ENCODE peak calls at places on chromosome 1, in six cellular contexts. L is HT1080; W is HFF-Myc; V is stimulated activated effector memory CD8-positive, alpha-beta T cell treated with anti-CD3 and anti-CD28 coated beads, Interleukin-12 subunit alpha, Interleukin-12 subunit beta, amount 100 ng/mL, for 72 hours; G is mammary epithelial cell; M is GF-D8. O is an unnamed sample.
A peak's percentile ranks its signal among the peaks of the same experiment; 100 is the strongest.

GRCh38 chr1:6101826-6102225 is 56.1 kb downstream of the KCNAB2 start:
- DNase-seq in L (no peak), W (no peak), V (no peak), G (no peak), M (no peak), O (no peak)

GRCh38 chr1:9767964-9768668 is 55.6 kb downstream of the CLSTN1 start:
- DNase-seq in L (no peak), W (no peak), V (no peak), G (no peak), M (no peak), O (peak; percentile 36)

GRCh38 chr1:192702212-192702993 is 66.5 kb downstream of the RGS13 start:
- DNase-seq in L (peak; percentile 41), W (peak; percentile 16), V (no peak), G (peak; percentile 76), M (peak; percentile 80), O (no peak)

GRCh38 chr1:21670059-21670881 is 1.1 kb upstream of the RAP1GAP start:
- DNase-seq in L (no peak), W (no peak), V (no peak), G (no peak), M (no peak), O (no peak)

GRCh38 chr1:113283914-113284313 is 106.4 kb upstream of the MAGI3 start:
- DNase-seq in L (no peak), W (no peak), V (no peak), G (no peak), M (no peak), O (no peak)

GRCh38 chr1:22315315-22316078 is 136.2 kb upstream of the ZBTB40 start:
- DNase-seq in L (no peak), W (no peak), V (no peak), G (no peak), M (no peak), O (no peak)

GRCh38 chr1:40003156-40004093 is 37.1 kb upstream of the CAP1 start:
- DNase-seq in L (no peak), W (no peak), V (no peak), G (no peak), M (no peak), O (no peak)

GRCh38 chr1:213820362-213821149 is 167.2 kb upstream of the PROX1 start:
- DNase-seq in L (no peak), W (no peak), V (no peak), G (no peak), M (no peak), O (no peak)

GRCh38 chr1:109931189-109931672 is 20.6 kb downstream of the CSF1 start:
- DNase-seq in L (peak; percentile 33), W (no peak), V (no peak), G (no peak), M (no peak), O (no peak)

GRCh38 chr1:67572594-67573221 is 112.3 kb upstream of the GADD45A start:
- DNase-seq in L (no peak), W (no peak), V (no peak), G (peak; percentile 88), M (no peak), O (no peak)

GRCh38 chr1:210400043-210400840 is 71.5 kb downstream of the HHAT start:
- DNase-seq in L (peak; percentile 74), W (peak; percentile 52), V (peak; percentile 60), G (peak; percentile 74), M (no peak), O (peak; percentile 71)

GRCh38 chr1:170049191-170049800 is 25.2 kb downstream of the KIFAP3 start:
- DNase-seq in L (no peak), W (no peak), V (no peak), G (no peak), M (no peak), O (no peak)

GRCh38 chr1:81899214-81899613 is 98.5 kb downstream of the ADGRL2 start:
- DNase-seq in L (no peak), W (no peak), V (no peak), G (no peak), M (no peak), O (no peak)

GRCh38 chr1:199265319-199265718 is 626.5 kb downstream of the PTPRC start:
- DNase-seq in L (no peak), W (no peak), V (no peak), G (no peak), M (no peak), O (no peak)

GRCh38 chr1:233233508-233234040 is 62.0 kb downstream of the PCNX2 start:
- DNase-seq in L (no peak), W (no peak), V (no peak), G (no peak), M (no peak), O (no peak)

GRCh38 chr1:193285626-193286025 is 99.2 kb upstream of the B3GALT2 start:
- DNase-seq in L (no peak), W (peak; percentile 16), V (no peak), G (no peak), M (no peak), O (no peak)

GRCh38 chr1:199918196-199918789 is 109.2 kb upstream of the NR5A2 start:
- DNase-seq in L (no peak), W (no peak), V (no peak), G (no peak), M (no peak), O (no peak)

GRCh38 chr1:109294481-109294880 is 11.5 kb upstream of the PSRC1 start:
- DNase-seq in L (no peak), W (no peak), V (no peak), G (no peak), M (no peak), O (no peak)

GRCh38 chr1:230086152-230086551 is 19.1 kb downstream of the GALNT2 start:
- DNase-seq in L (no peak), W (no peak), V (no peak), G (no peak), M (no peak), O (no peak)

GRCh38 chr1:7847599-7847998 is 5.3 kb downstream of the UTS2 start:
- DNase-seq in L (peak; percentile 61), W (peak; percentile 64), V (no peak), G (peak; percentile 9), M (no peak), O (no peak)